ENCODE peak calls at places on chromosomes 16 and 17, in seven cellular contexts. One of them, this sample, is unnamed.

GRCh38 chr17:73560661-73561060 is 83.6 kb downstream of the SDK2 start:
- DNase-seq in HCT116: peak; percentile 27
- DNase-seq in AG10803: no peak
- DNase-seq in CD8-positive, alpha-beta T cell: no peak
- DNase-seq in lower lobe of right lung: no peak
- DNase-seq in uterus: no peak
- DNase-seq in lower leg skin: no peak
- DNase-seq in this sample: no peak

GRCh38 chr17:33686171-33686570 is 393.1 kb upstream of the ASIC2 start:
- DNase-seq in HCT116: no peak
- DNase-seq in uterus: no peak
- DNase-seq in CD8-positive, alpha-beta T cell: no peak
- DNase-seq in AG10803: no peak
- DNase-seq in lower leg skin: no peak
- DNase-seq in lower lobe of right lung: no peak
- DNase-seq in this sample: peak; percentile 26

GRCh38 chr17:50210249-50211225 is 9.1 kb upstream of the COL1A1 start:
- DNase-seq in lower leg skin: no peak
- DNase-seq in HCT116: no peak
- DNase-seq in AG10803: peak; percentile 98
- DNase-seq in lower lobe of right lung: no peak
- DNase-seq in CD8-positive, alpha-beta T cell: no peak
- DNase-seq in uterus: peak; percentile 92
- DNase-seq in this sample: peak; percentile 80

GRCh38 chr16:56789360-56789759 is 59.4 kb downstream of the NUP93 start:
- DNase-seq in uterus: peak; percentile 20
- DNase-seq in lower lobe of right lung: peak; percentile 52
- DNase-seq in AG10803: peak; percentile 42
- DNase-seq in CD8-positive, alpha-beta T cell: no peak
- DNase-seq in lower leg skin: peak; percentile 21
- DNase-seq in HCT116: peak; percentile 55
- DNase-seq in this sample: peak; percentile 59

GRCh38 chr17:80254396-80255241 is 6.0 kb upstream of the RNF213 start:
- DNase-seq in lower lobe of right lung: no peak
- DNase-seq in uterus: no peak
- DNase-seq in CD8-positive, alpha-beta T cell: peak; percentile 54
- DNase-seq in HCT116: peak; percentile 82
- DNase-seq in lower leg skin: no peak
- DNase-seq in AG10803: peak; percentile 93
- DNase-seq in this sample: peak; percentile 67

GRCh38 chr17:36936455-36936934 is 780 bp upstream of the LHX1 start:
- DNase-seq in lower lobe of right lung: no peak
- DNase-seq in HCT116: no peak
- DNase-seq in AG10803: no peak
- DNase-seq in CD8-positive, alpha-beta T cell: no peak
- DNase-seq in uterus: no peak
- DNase-seq in lower leg skin: no peak
- DNase-seq in this sample: no peak

GRCh38 chr17:47072881-47073280 is 93.8 kb upstream of the RPRML start:
- DNase-seq in lower lobe of right lung: no peak
- DNase-seq in uterus: no peak
- DNase-seq in HCT116: no peak
- DNase-seq in lower leg skin: no peak
- DNase-seq in CD8-positive, alpha-beta T cell: no peak
- DNase-seq in AG10803: peak; percentile 83
- DNase-seq in this sample: no peak

GRCh38 chr17:78337244-78338109 is 22.4 kb downstream of the SOCS3 start:
- DNase-seq in AG10803: peak; percentile 87
- DNase-seq in lower lobe of right lung: no peak
- DNase-seq in CD8-positive, alpha-beta T cell: no peak
- DNase-seq in uterus: no peak
- DNase-seq in HCT116: no peak
- DNase-seq in lower leg skin: no peak
- DNase-seq in this sample: no peak

GRCh38 chr17:61248399-61248798 is 151.2 kb upstream of the TBX2 start:
- DNase-seq in AG10803: peak; percentile 27
- DNase-seq in lower lobe of right lung: no peak
- DNase-seq in HCT116: no peak
- DNase-seq in uterus: no peak
- DNase-seq in lower leg skin: no peak
- DNase-seq in CD8-positive, alpha-beta T cell: no peak
- DNase-seq in this sample: no peak

GRCh38 chr17:68382582-68383085 is 74.7 kb downstream of the WIPI1 start:
- DNase-seq in HCT116: no peak
- DNase-seq in CD8-positive, alpha-beta T cell: no peak
- DNase-seq in lower lobe of right lung: no peak
- DNase-seq in AG10803: peak; percentile 8
- DNase-seq in lower leg skin: no peak
- DNase-seq in uterus: no peak
- DNase-seq in this sample: no peak

GRCh38 chr17:14672830-14673229 is 371.9 kb downstream of the HS3ST3B1 start:
- DNase-seq in AG10803: peak; percentile 81
- DNase-seq in lower lobe of right lung: no peak
- DNase-seq in lower leg skin: no peak
- DNase-seq in uterus: no peak
- DNase-seq in CD8-positive, alpha-beta T cell: no peak
- DNase-seq in HCT116: no peak
- DNase-seq in this sample: peak; percentile 45

GRCh38 chr17:14886200-14886739 is 378.9 kb downstream of the PMP22 start:
- DNase-seq in AG10803: peak; percentile 14
- DNase-seq in uterus: no peak
- DNase-seq in CD8-positive, alpha-beta T cell: no peak
- DNase-seq in lower leg skin: no peak
- DNase-seq in HCT116: no peak
- DNase-seq in lower lobe of right lung: no peak
- DNase-seq in this sample: no peak

GRCh38 chr17:64074704-64075484 is 54.5 kb upstream of the ICAM2 start:
- DNase-seq in HCT116: no peak
- DNase-seq in uterus: no peak
- DNase-seq in AG10803: peak; percentile 79
- DNase-seq in lower lobe of right lung: no peak
- DNase-seq in CD8-positive, alpha-beta T cell: no peak
- DNase-seq in lower leg skin: no peak
- DNase-seq in this sample: peak; percentile 44

GRCh38 chr17:3959295-3959899 is 4.8 kb downstream of the ATP2A3 start:
- DNase-seq in CD8-positive, alpha-beta T cell: no peak
- DNase-seq in AG10803: peak; percentile 9
- DNase-seq in HCT116: no peak
- DNase-seq in lower leg skin: no peak
- DNase-seq in uterus: no peak
- DNase-seq in lower lobe of right lung: no peak
- DNase-seq in this sample: peak; percentile 49

GRCh38 chr17:40561294-40561870 is 3.9 kb downstream of the CCR7 start:
- DNase-seq in AG10803: no peak
- DNase-seq in lower leg skin: no peak
- DNase-seq in HCT116: no peak
- DNase-seq in lower lobe of right lung: no peak
- DNase-seq in uterus: no peak
- DNase-seq in CD8-positive, alpha-beta T cell: no peak
- DNase-seq in this sample: no peak

GRCh38 chr16:79638386-79639106 is 38.0 kb upstream of the MAF start:
- DNase-seq in AG10803: no peak
- DNase-seq in lower leg skin: no peak
- DNase-seq in HCT116: no peak
- DNase-seq in CD8-positive, alpha-beta T cell: no peak
- DNase-seq in uterus: no peak
- DNase-seq in lower lobe of right lung: no peak
- DNase-seq in this sample: no peak

GRCh38 chr17:9343513-9343912 is 232.1 kb downstream of the STX8 start:
- DNase-seq in AG10803: no peak
- DNase-seq in lower leg skin: no peak
- DNase-seq in HCT116: no peak
- DNase-seq in uterus: peak; percentile 37
- DNase-seq in lower lobe of right lung: no peak
- DNase-seq in CD8-positive, alpha-beta T cell: no peak
- DNase-seq in this sample: no peak

GRCh38 chr17:9890124-9890523 is 14.9 kb downstream of the RCVRN start:
- DNase-seq in CD8-positive, alpha-beta T cell: no peak
- DNase-seq in uterus: no peak
- DNase-seq in lower lobe of right lung: peak; percentile 61
- DNase-seq in HCT116: peak; percentile 43
- DNase-seq in AG10803: no peak
- DNase-seq in lower leg skin: no peak
- DNase-seq in this sample: peak; percentile 37

GRCh38 chr17:8162997-8163977 is 539 bp upstream of the VAMP2 start:
- DNase-seq in AG10803: no peak
- DNase-seq in uterus: no peak
- DNase-seq in lower leg skin: no peak
- DNase-seq in lower lobe of right lung: peak; percentile 49
- DNase-seq in CD8-positive, alpha-beta T cell: no peak
- DNase-seq in HCT116: no peak
- DNase-seq in this sample: no peak

GRCh38 chr16:85054948-85055502 is 27.4 kb downstream of the KIAA0513 start:
- DNase-seq in lower lobe of right lung: no peak
- DNase-seq in uterus: no peak
- DNase-seq in CD8-positive, alpha-beta T cell: no peak
- DNase-seq in HCT116: no peak
- DNase-seq in AG10803: no peak
- DNase-seq in lower leg skin: no peak
- DNase-seq in this sample: no peak

GRCh38 chr17:43936434-43936833 is 5.8 kb downstream of the PPY start:
- DNase-seq in AG10803: peak; percentile 41
- DNase-seq in lower lobe of right lung: no peak
- DNase-seq in uterus: no peak
- DNase-seq in CD8-positive, alpha-beta T cell: no peak
- DNase-seq in HCT116: no peak
- DNase-seq in lower leg skin: no peak
- DNase-seq in this sample: no peak

GRCh38 chr17:43940630-43941029 is 1.6 kb downstream of the PPY start:
- DNase-seq in uterus: no peak
- DNase-seq in lower lobe of right lung: no peak
- DNase-seq in lower leg skin: no peak
- DNase-seq in CD8-positive, alpha-beta T cell: no peak
- DNase-seq in AG10803: peak; percentile 25
- DNase-seq in HCT116: peak; percentile 24
- DNase-seq in this sample: peak; percentile 73

GRCh38 chr17:43935926-43936261 is 6.4 kb downstream of the PPY start:
- DNase-seq in AG10803: no peak
- DNase-seq in CD8-positive, alpha-beta T cell: no peak
- DNase-seq in uterus: no peak
- DNase-seq in lower lobe of right lung: no peak
- DNase-seq in HCT116: no peak
- DNase-seq in lower leg skin: no peak
- DNase-seq in this sample: no peak

GRCh38 chr17:43939886-43940285 is 2.4 kb downstream of the PPY start:
- DNase-seq in HCT116: no peak
- DNase-seq in lower lobe of right lung: no peak
- DNase-seq in CD8-positive, alpha-beta T cell: no peak
- DNase-seq in AG10803: no peak
- DNase-seq in lower leg skin: no peak
- DNase-seq in uterus: no peak
- DNase-seq in this sample: no peak

DNA sequence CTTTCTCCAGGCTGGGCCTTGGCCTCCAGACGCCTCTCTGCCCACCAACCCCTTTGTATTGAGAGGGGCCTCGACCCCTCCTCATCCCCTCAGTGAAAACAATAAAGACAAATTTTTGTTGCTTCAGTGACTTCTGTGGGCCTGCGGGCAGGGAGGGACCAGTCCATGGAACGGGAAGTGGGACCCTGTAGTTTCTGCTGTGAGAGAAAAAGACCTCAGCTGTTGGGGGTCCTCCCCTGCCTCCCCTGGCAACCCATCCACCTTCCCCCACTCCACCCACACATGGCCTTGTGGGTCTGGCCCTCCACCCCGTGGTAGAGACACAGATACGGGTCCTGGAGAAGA is 3.5 kb downstream of the PPY start:
- DNase-seq in lower leg skin: no peak
- DNase-seq in CD8-positive, alpha-beta T cell: no peak
- DNase-seq in lower lobe of right lung: no peak
- DNase-seq in uterus: no peak
- DNase-seq in HCT116: no peak
- DNase-seq in AG10803: no peak
- DNase-seq in this sample: no peak
- TF ChIP-seq CTCF in lower leg skin: no peak
- TF ChIP-seq CTCF in CD8-positive, alpha-beta T cell: no peak
- TF ChIP-seq CTCF in lower lobe of right lung: no peak
- TF ChIP-seq CTCF in uterus: no peak
- TF ChIP-seq CTCF in HCT116: no peak
- TF ChIP-seq CTCF in AG10803: no peak
- TF ChIP-seq CTCF in this sample: no peak

GRCh38 chr16:24535827-24536226 is 3.5 kb upstream of the RBBP6 start:
- DNase-seq in CD8-positive, alpha-beta T cell: no peak
- DNase-seq in HCT116: no peak
- DNase-seq in AG10803: no peak
- DNase-seq in lower lobe of right lung: no peak
- DNase-seq in uterus: no peak
- DNase-seq in lower leg skin: no peak
- DNase-seq in this sample: peak; percentile 35
- TF ChIP-seq CTCF in CD8-positive, alpha-beta T cell: no peak
- TF ChIP-seq CTCF in HCT116: no peak
- TF ChIP-seq CTCF in AG10803: no peak
- TF ChIP-seq CTCF in lower lobe of right lung: no peak
- TF ChIP-seq CTCF in uterus: no peak
- TF ChIP-seq CTCF in lower leg skin: no peak
- TF ChIP-seq CTCF in this sample: peak; percentile 28

GRCh38 chr16:68972720-68973119 is 129.4 kb downstream of the TANGO6 start:
- DNase-seq in lower leg skin: no peak
- DNase-seq in HCT116: no peak
- DNase-seq in lower lobe of right lung: no peak
- DNase-seq in uterus: no peak
- DNase-seq in CD8-positive, alpha-beta T cell: no peak
- DNase-seq in AG10803: peak; percentile 59
- DNase-seq in this sample: peak; percentile 4
- TF ChIP-seq CTCF in lower leg skin: no peak
- TF ChIP-seq CTCF in HCT116: peak; percentile 11
- TF ChIP-seq CTCF in lower lobe of right lung: no peak
- TF ChIP-seq CTCF in uterus: no peak
- TF ChIP-seq CTCF in CD8-positive, alpha-beta T cell: no peak
- TF ChIP-seq CTCF in AG10803: peak; percentile 60
- TF ChIP-seq CTCF in this sample: no peak

DNA sequence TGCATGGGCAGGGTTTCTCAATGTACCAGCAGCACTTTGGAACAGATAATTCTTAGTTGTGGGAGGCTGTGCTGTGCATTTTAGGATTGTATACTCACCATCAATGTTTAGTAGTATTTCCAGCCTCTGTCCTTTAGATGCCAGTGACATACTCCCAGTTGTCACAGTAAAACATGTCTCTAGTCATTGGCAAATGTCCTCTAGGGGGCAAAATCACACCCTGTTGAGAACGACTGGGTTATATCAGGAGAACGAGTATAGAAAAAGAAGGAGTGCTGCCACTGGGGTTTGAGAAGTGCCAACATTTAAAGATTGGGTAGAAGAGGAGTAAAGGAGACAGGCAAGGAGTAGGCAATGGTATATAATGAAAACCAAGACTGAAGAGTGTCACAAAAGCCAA is 37.9 kb upstream of the SMIM36 start:
- DNase-seq in CD8-positive, alpha-beta T cell: no peak
- DNase-seq in uterus: no peak
- DNase-seq in lower lobe of right lung: no peak
- DNase-seq in AG10803: peak; percentile 5
- DNase-seq in lower leg skin: no peak
- DNase-seq in HCT116: peak; percentile 40
- DNase-seq in this sample: peak; percentile 30
- TF ChIP-seq CTCF in CD8-positive, alpha-beta T cell: no peak
- TF ChIP-seq CTCF in uterus: peak; percentile 19
- TF ChIP-seq CTCF in lower lobe of right lung: no peak
- TF ChIP-seq CTCF in AG10803: peak; percentile 40
- TF ChIP-seq CTCF in lower leg skin: no peak
- TF ChIP-seq CTCF in HCT116: peak; percentile 83
- TF ChIP-seq CTCF in this sample: no peak

This sample was measured in Calu3.